ENCODE peak calls at places on chromosomes 5 and 9, in six cellular contexts. K, S, P, I, F and W are unnamed samples.

GRCh38 chr9:91580136-91580535 is 156.5 kb upstream of the NFIL3 start:
- DNase-seq in P (no peak), K (no peak), I (peak; percentile 21), F (no peak), S (no peak), W (no peak)

GRCh38 chr5:96692436-96692835 is 30.3 kb downstream of the CAST start:
- DNase-seq in F (no peak), S (no peak), K (no peak), P (no peak), I (no peak), W (peak; percentile 70)

GRCh38 chr5:20105915-20106314 is 117.9 kb upstream of the CDH18 start:
- DNase-seq in K (no peak), P (no peak), F (no peak), I (no peak), S (no peak), W (no peak)

GRCh38 chr9:136942881-136943230 is 1.7 kb downstream of the FBXW5 start:
- DNase-seq in F (no peak), I (no peak), P (no peak), S (no peak), K (no peak), W (no peak)

GRCh38 chr9:22469928-22470544 is 23.4 kb downstream of the DMRTA1 start:
- DNase-seq in P (no peak), I (peak; percentile 87), K (no peak), F (peak; percentile 58), S (peak; percentile 26), W (no peak)

GRCh38 chr5:1125030-1125357 is 13.1 kb upstream of the SLC12A7 start:
- DNase-seq in K (no peak), I (no peak), S (no peak), F (no peak), P (peak; percentile 93), W (no peak)

GRCh38 chr5:92505145-92505544 is 1075.9 kb downstream of the NR2F1-AS1 start:
- DNase-seq in I (no peak), F (peak; percentile 87), S (no peak), K (no peak), P (no peak), W (no peak)

GRCh38 chr5:80744149-80744548 is 89.4 kb upstream of the DHFR start:
- DNase-seq in F (no peak), P (no peak), I (no peak), K (no peak), S (no peak), W (no peak)

GRCh38 chr5:144162686-144163085 is 7.8 kb downstream of the YIPF5 start:
- DNase-seq in F (peak; percentile 66), S (no peak), P (no peak), K (no peak), I (no peak), W (no peak)

GRCh38 chr5:163585206-163585605 is 79.8 kb downstream of the MAT2B start:
- DNase-seq in P (no peak), I (no peak), K (no peak), S (no peak), F (no peak), W (no peak)

GRCh38 chr9:14441976-14442651 is 128.2 kb upstream of the NFIB start:
- DNase-seq in F (no peak), S (peak; percentile 72), K (no peak), I (peak; percentile 87), P (no peak), W (no peak)

GRCh38 chr5:157072508-157072907 is 13.6 kb upstream of the HAVCR1 start:
- DNase-seq in K (no peak), I (no peak), F (no peak), S (peak; percentile 68), P (no peak), W (no peak)

GRCh38 chr5:141363952-141364660 is at the start of gene PCDHGA5:
- DNase-seq in F (no peak), K (no peak), I (no peak), P (no peak), S (no peak), W (no peak)

GRCh38 chr5:140023611-140024191 is 19.4 kb downstream of the NRG2 start:
- DNase-seq in I (no peak), F (no peak), P (no peak), S (no peak), K (no peak), W (no peak)

GRCh38 chr5:52864884-52865283 is 77.2 kb downstream of the ITGA1 start:
- DNase-seq in I (no peak), P (no peak), K (no peak), F (no peak), S (no peak), W (no peak)

GRCh38 chr9:92607773-92608172 is 62.2 kb downstream of the IPPK start:
- DNase-seq in K (no peak), S (no peak), I (no peak), F (peak; percentile 62), P (no peak), W (no peak)

GRCh38 chr5:149500922-149501582 is 50.2 kb downstream of the CSNK1A1 start:
- DNase-seq in K (no peak), P (no peak), I (no peak), S (no peak), F (no peak), W (no peak)

GRCh38 chr5:91332267-91333044 is 50.7 kb downstream of the ARRDC3 start:
- DNase-seq in K (no peak), I (no peak), F (no peak), S (peak; percentile 57), P (no peak), W (peak; percentile 38)

GRCh38 chr9:85192750-85193149 is 523.2 kb downstream of the NTRK2 start:
- DNase-seq in S (no peak), K (no peak), F (no peak), P (no peak), I (no peak), W (no peak)

GRCh38 chr9:135282001-135282731 is 194.7 kb downstream of the OLFM1 start:
- DNase-seq in K (peak; percentile 80), F (no peak), I (no peak), P (peak; percentile 76), S (peak; percentile 27), W (no peak)

GRCh38 chr9:135281151-135281550 is 193.7 kb downstream of the OLFM1 start:
- DNase-seq in K (no peak), I (peak; percentile 56), P (no peak), S (no peak), F (no peak), W (no peak)

GRCh38 chr9:135280666-135281065 is 193.2 kb downstream of the OLFM1 start:
- DNase-seq in P (no peak), S (no peak), F (no peak), I (no peak), K (no peak), W (no peak)

GRCh38 chr9:135282808-135283207 is 195.3 kb downstream of the OLFM1 start:
- DNase-seq in S (no peak), K (no peak), F (no peak), P (no peak), I (no peak), W (no peak)

GRCh38 chr9:135281661-135282000 is 194.2 kb downstream of the OLFM1 start:
- DNase-seq in F (no peak), P (no peak), S (no peak), I (no peak), K (no peak), W (no peak)
- H3K4me1 ChIP-seq in F (no peaks in the 10 kb centered on the region), P (peaks cover 11% of the 10 kb centered on the region), S (peaks cover 6% of the 10 kb centered on the region), I (no peaks in the 10 kb centered on the region), K (peaks cover 11% of the 10 kb centered on the region), W (no peaks in the 10 kb centered on the region)

GRCh38 chr9:121770415-121771273 is 119.2 kb downstream of the DAB2IP start:
- DNase-seq in I (no peak), S (no peak), K (no peak), P (peak; percentile 57), F (peak; percentile 80), W (no peak)

GRCh38 chr9:121768416-121769015 is 117.1 kb downstream of the DAB2IP start:
- DNase-seq in S (no peak), F (no peak), P (no peak), K (no peak), I (no peak), W (no peak)

GRCh38 chr9:121771851-121772599 is 120.6 kb downstream of the DAB2IP start:
- DNase-seq in K (no peak), S (no peak), F (no peak), I (no peak), P (peak; percentile 46), W (no peak)

GRCh38 chr9:121771418-121771817 is 120.0 kb downstream of the DAB2IP start:
- DNase-seq in K (no peak), I (no peak), S (no peak), P (peak; percentile 61), F (no peak), W (no peak)

DNA sequence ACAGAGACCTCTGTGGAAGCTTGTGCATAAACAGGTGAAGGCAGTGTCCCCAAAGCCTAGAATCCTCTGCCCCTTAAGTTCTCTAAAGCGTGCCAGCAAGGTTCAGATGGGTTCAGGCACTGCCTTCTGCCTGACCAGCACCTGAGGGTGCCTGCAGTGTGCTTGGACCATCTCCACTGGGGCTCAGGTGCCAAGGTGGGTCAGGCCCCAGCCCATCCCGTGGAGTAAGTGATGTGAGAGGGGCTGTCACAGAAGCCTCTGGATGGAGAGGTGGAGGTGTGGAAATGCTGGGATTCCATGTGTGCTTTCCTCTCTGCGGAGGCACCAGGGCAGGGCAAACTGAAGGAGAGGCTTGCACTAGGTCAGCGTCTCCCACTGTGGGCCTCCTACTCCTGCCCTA is 118.5 kb downstream of the DAB2IP start:
- DNase-seq in S (no peak), I (no peak), F (no peak), P (no peak), K (no peak), W (no peak)
- H3K36me3 ChIP-seq in S (peaks cover 29% of the 10 kb centered on the region), I (peaks cover 13% of the 10 kb centered on the region), F (no peaks in the 10 kb centered on the region), P (peaks cover 53% of the 10 kb centered on the region), K (peaks cover 7% of the 10 kb centered on the region), W (no peaks in the 10 kb centered on the region)

GRCh38 chr9:16000826-16001225 is 448.0 kb downstream of the CCDC171 start:
- DNase-seq in I (no peak), F (no peak), S (no peak), P (no peak), K (no peak), W (no peak)

GRCh38 chr9:16002816-16003215 is 450.0 kb downstream of the CCDC171 start:
- DNase-seq in I (no peak), P (no peak), K (no peak), F (no peak), S (no peak), W (no peak)

GRCh38 chr9:16004613-16005012 is 451.8 kb downstream of the CCDC171 start:
- DNase-seq in I (no peak), K (no peak), P (no peak), F (no peak), S (no peak), W (no peak)

GRCh38 chr9:16001856-16002255 is 449.0 kb downstream of the CCDC171 start:
- DNase-seq in S (no peak), F (no peak), P (no peak), I (no peak), K (no peak), W (no peak)

DNA sequence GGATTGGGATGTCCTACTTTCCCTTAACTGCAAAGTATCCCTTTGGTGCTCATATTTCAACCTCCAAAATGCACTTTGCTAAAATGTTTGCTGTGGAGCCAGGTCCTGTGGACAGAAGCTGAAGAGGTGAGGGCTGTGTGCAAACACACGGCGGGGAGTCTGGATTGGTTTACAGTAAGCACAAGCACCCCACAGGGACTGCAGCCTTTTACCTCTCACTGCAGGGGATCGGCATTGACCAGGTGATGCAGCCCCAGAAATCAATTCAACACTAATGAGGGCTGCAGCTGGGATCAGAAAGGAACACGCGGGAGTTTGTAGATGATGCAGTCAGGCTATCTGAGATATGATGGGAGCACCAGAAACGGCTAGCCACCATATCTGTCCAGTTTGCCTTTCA is 450.9 kb downstream of the CCDC171 start:
- DNase-seq in I (no peak), P (no peak), S (no peak), F (no peak), K (no peak), W (no peak)
- TF ChIP-seq POLR2AphosphoS5 in I (no peak), P (no peak), S (no peak), F (no peak), K (no peak), W (no peak)

GRCh38 chr5:82924990-82925385 is 152.2 kb downstream of the TMEM167A start:
- DNase-seq in F (peak; percentile 13), K (no peak), P (no peak), I (no peak), S (no peak), W (no peak)
- H3K4me1 ChIP-seq in F (no peaks in the 10 kb centered on the region), K (no peaks in the 10 kb centered on the region), P (no peaks in the 10 kb centered on the region), I (no peaks in the 10 kb centered on the region), S (no peaks in the 10 kb centered on the region), W (no peaks in the 10 kb centered on the region)